ENCODE peak calls at places on chromosome 19, in four cellular contexts. B is K562, O is GM12878, U is HCT116. F is an unnamed sample.

GRCh38 chr19:49333426-49334288 is 1.5 kb upstream of the CD37 start:
- DNase-seq in B (no peak), U (no peak), O (peak; percentile 84), F (no peak)

GRCh38 chr19:3075605-3076431 is 13.5 kb upstream of the TLE5 start:
- DNase-seq in U (no peak), O (no peak), B (peak; percentile 83), F (peak; percentile 91)

GRCh38 chr19:6234527-6234926 is 45.2 kb downstream of the MLLT1 start:
- DNase-seq in B (no peak), U (no peak), O (no peak), F (no peak)

GRCh38 chr19:23762884-23763711 is 4.4 kb upstream of the ZNF681 start:
- DNase-seq in O (peak; percentile 32), U (no peak), B (peak; percentile 86), F (peak; percentile 41)

GRCh38 chr19:14478113-14478545 is 3.0 kb upstream of the PTGER1 start:
- DNase-seq in U (no peak), B (no peak), O (no peak), F (no peak)

GRCh38 chr19:35860818-35861639 is 4.3 kb downstream of the KIRREL2 start:
- DNase-seq in O (no peak), U (no peak), B (peak; percentile 76), F (peak; percentile 90)

GRCh38 chr19:57841364-57841763 is 8.3 kb upstream of the ZNF587 start:
- DNase-seq in B (no peak), O (no peak), U (no peak), F (no peak)

GRCh38 chr19:29524201-29524911 is 1.4 kb upstream of the VSTM2B start:
- DNase-seq in O (no peak), B (no peak), U (no peak), F (no peak)

GRCh38 chr19:43639507-43640423 is at the start of gene CADM4:
- DNase-seq in O (no peak), B (peak; percentile 89), U (no peak), F (no peak)

GRCh38 chr19:51010066-51010795 is 8.8 kb upstream of the KLK8 start:
- DNase-seq in B (no peak), O (no peak), U (no peak), F (no peak)

GRCh38 chr19:7789447-7789846 is 26.4 kb downstream of the CLEC4M start:
- DNase-seq in O (no peak), U (no peak), B (peak; percentile 40), F (no peak)
- TF ChIP-seq RAD21 in O (no peak), U (no peak), B (no peak), F (no peak)

GRCh38 chr19:13094771-13095392 is 7.8 kb downstream of the LYL1 start:
- DNase-seq in U (no peak), B (peak; percentile 49), O (no peak), F (peak; percentile 86)

GRCh38 chr19:13096968-13097330 is 5.7 kb downstream of the LYL1 start:
- DNase-seq in O (no peak), B (no peak), U (no peak), F (no peak)

GRCh38 chr19:13095934-13096890 is 6.4 kb downstream of the LYL1 start:
- DNase-seq in O (no peak), U (no peak), B (peak; percentile 68), F (no peak)

GRCh38 chr19:13094285-13094595 is 8.4 kb downstream of the LYL1 start:
- DNase-seq in O (no peak), U (no peak), B (no peak), F (no peak)

DNA sequence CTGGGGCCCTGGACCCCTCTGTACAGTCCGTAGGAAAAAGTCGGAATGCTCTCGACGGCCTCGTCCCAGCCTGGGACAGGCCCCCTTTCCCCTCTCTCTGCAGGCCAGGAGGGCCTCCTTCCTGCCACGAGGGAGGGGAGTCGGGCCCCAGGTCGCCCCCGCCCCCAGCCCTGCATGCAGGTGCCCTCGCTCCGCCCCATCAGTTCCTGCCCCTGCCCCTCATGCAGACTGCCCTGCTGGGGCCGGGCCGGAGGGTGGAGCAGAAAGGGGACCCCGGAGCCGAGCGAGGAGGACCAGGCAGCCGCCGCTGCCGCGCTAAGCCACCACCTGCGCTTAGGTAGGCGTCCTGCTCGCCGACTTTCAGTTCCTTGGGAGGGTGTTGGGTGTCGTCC is 7.3 kb downstream of the LYL1 start:
- DNase-seq in U (no peak), B (no peak), O (no peak), F (no peak)
- TF ChIP-seq ATF3 in U (no peak), B (no peak), O (no peak), F (no peak)

GRCh38 chr19:56840452-56841193 is at the start of the genes PEG3 and ZIM2:
- DNase-seq in B (no peak), O (no peak), U (no peak), F (no peak)
- TF ChIP-seq RAD21 in B (no peak), O (no peak), U (no peak), F (no peak)

GRCh38 chr19:40771101-40771539 is 4.2 kb upstream of the MIA start:
- DNase-seq in B (no peak), U (no peak), O (no peak), F (no peak)
- TF ChIP-seq ATF3 in B (no peak), U (no peak), O (no peak), F (no peak)

GRCh38 chr19:19342086-19343015 is 21.7 kb downstream of the MAU2 start:
- DNase-seq in O (no peak), B (peak; percentile 83), U (peak; percentile 26), F (peak; percentile 95)
- TF ChIP-seq RAD21 in O (peak; percentile 42), B (peak; percentile 40), U (peak; percentile 71), F (peak; percentile 78)

F was measured in H1.